ENCODE peak calls at places on chromosome 11, in ten cellular contexts. One of them, this sample, is unnamed.
A peak's percentile ranks its signal among the peaks of the same experiment; 100 is the strongest.

GRCh38 chr11:84819128-84819527 is 808.0 kb downstream of the DLG2 start:
- DNase-seq in neural progenitor cell: no peak
- DNase-seq in astrocyte: peak; percentile 4
- DNase-seq in CD8-positive, alpha-beta T cell: no peak
- DNase-seq in mesendoderm: no peak
- DNase-seq in HAP-1: no peak
- DNase-seq in lower lobe of right lung: no peak
- DNase-seq in NT2/D1: no peak
- DNase-seq in ovary: no peak
- DNase-seq in sigmoid colon: no peak
- DNase-seq in this sample: no peak

GRCh38 chr11:28704801-28705200 is 596.6 kb downstream of the METTL15 start:
- DNase-seq in astrocyte: no peak
- DNase-seq in neural progenitor cell: no peak
- DNase-seq in lower lobe of right lung: no peak
- DNase-seq in NT2/D1: no peak
- DNase-seq in sigmoid colon: no peak
- DNase-seq in mesendoderm: no peak
- DNase-seq in HAP-1: no peak
- DNase-seq in CD8-positive, alpha-beta T cell: no peak
- DNase-seq in ovary: no peak
- DNase-seq in this sample: no peak

GRCh38 chr11:34754171-34754823 is 133.4 kb downstream of the EHF start:
- DNase-seq in mesendoderm: no peak
- DNase-seq in lower lobe of right lung: no peak
- DNase-seq in astrocyte: no peak
- DNase-seq in neural progenitor cell: no peak
- DNase-seq in ovary: no peak
- DNase-seq in CD8-positive, alpha-beta T cell: no peak
- DNase-seq in sigmoid colon: no peak
- DNase-seq in HAP-1: no peak
- DNase-seq in NT2/D1: no peak
- DNase-seq in this sample: peak; percentile 49

GRCh38 chr11:65787649-65788622 is 1.1 kb downstream of the OVOL1 start:
- DNase-seq in astrocyte: no peak
- DNase-seq in HAP-1: no peak
- DNase-seq in sigmoid colon: no peak
- DNase-seq in neural progenitor cell: peak; percentile 51
- DNase-seq in CD8-positive, alpha-beta T cell: no peak
- DNase-seq in lower lobe of right lung: no peak
- DNase-seq in mesendoderm: peak; percentile 66
- DNase-seq in ovary: no peak
- DNase-seq in NT2/D1: no peak
- DNase-seq in this sample: peak; percentile 21

GRCh38 chr11:127994736-127995135 is 592.6 kb downstream of the ETS1 start:
- DNase-seq in CD8-positive, alpha-beta T cell: no peak
- DNase-seq in HAP-1: no peak
- DNase-seq in neural progenitor cell: no peak
- DNase-seq in sigmoid colon: no peak
- DNase-seq in lower lobe of right lung: no peak
- DNase-seq in astrocyte: peak; percentile 87
- DNase-seq in ovary: no peak
- DNase-seq in mesendoderm: peak; percentile 59
- DNase-seq in NT2/D1: no peak
- DNase-seq in this sample: no peak

GRCh38 chr11:100827934-100828661 is 141.0 kb downstream of the ARHGAP42 start:
- DNase-seq in astrocyte: peak; percentile 88
- DNase-seq in ovary: no peak
- DNase-seq in NT2/D1: peak; percentile 50
- DNase-seq in lower lobe of right lung: no peak
- DNase-seq in HAP-1: peak; percentile 54
- DNase-seq in CD8-positive, alpha-beta T cell: no peak
- DNase-seq in mesendoderm: peak; percentile 92
- DNase-seq in sigmoid colon: no peak
- DNase-seq in neural progenitor cell: peak; percentile 54
- DNase-seq in this sample: no peak

GRCh38 chr11:124776865-124777645 is 15.0 kb upstream of the ESAM start:
- DNase-seq in NT2/D1: no peak
- DNase-seq in sigmoid colon: no peak
- DNase-seq in neural progenitor cell: no peak
- DNase-seq in mesendoderm: no peak
- DNase-seq in astrocyte: no peak
- DNase-seq in ovary: no peak
- DNase-seq in HAP-1: no peak
- DNase-seq in CD8-positive, alpha-beta T cell: no peak
- DNase-seq in lower lobe of right lung: no peak
- DNase-seq in this sample: no peak

GRCh38 chr11:96199563-96200025 is 143.4 kb downstream of the MAML2 start:
- DNase-seq in HAP-1: peak; percentile 19
- DNase-seq in lower lobe of right lung: no peak
- DNase-seq in sigmoid colon: no peak
- DNase-seq in CD8-positive, alpha-beta T cell: peak; percentile 44
- DNase-seq in NT2/D1: no peak
- DNase-seq in ovary: no peak
- DNase-seq in neural progenitor cell: no peak
- DNase-seq in mesendoderm: no peak
- DNase-seq in astrocyte: peak; percentile 90
- DNase-seq in this sample: no peak

GRCh38 chr11:111654611-111655010 is 52.4 kb downstream of the SIK2 start:
- DNase-seq in neural progenitor cell: no peak
- DNase-seq in HAP-1: no peak
- DNase-seq in CD8-positive, alpha-beta T cell: no peak
- DNase-seq in lower lobe of right lung: no peak
- DNase-seq in astrocyte: no peak
- DNase-seq in ovary: no peak
- DNase-seq in NT2/D1: no peak
- DNase-seq in sigmoid colon: no peak
- DNase-seq in mesendoderm: no peak
- DNase-seq in this sample: no peak

GRCh38 chr11:82405392-82405791 is 328.3 kb downstream of the FAM181B start:
- DNase-seq in sigmoid colon: no peak
- DNase-seq in astrocyte: no peak
- DNase-seq in NT2/D1: no peak
- DNase-seq in HAP-1: no peak
- DNase-seq in neural progenitor cell: peak; percentile 7
- DNase-seq in CD8-positive, alpha-beta T cell: no peak
- DNase-seq in mesendoderm: peak; percentile 68
- DNase-seq in ovary: no peak
- DNase-seq in lower lobe of right lung: no peak
- DNase-seq in this sample: no peak

GRCh38 chr11:119483341-119483880 is 60.4 kb upstream of the THY1 start:
- DNase-seq in NT2/D1: no peak
- DNase-seq in mesendoderm: no peak
- DNase-seq in CD8-positive, alpha-beta T cell: no peak
- DNase-seq in lower lobe of right lung: no peak
- DNase-seq in astrocyte: no peak
- DNase-seq in sigmoid colon: no peak
- DNase-seq in ovary: no peak
- DNase-seq in neural progenitor cell: no peak
- DNase-seq in HAP-1: no peak
- DNase-seq in this sample: no peak

GRCh38 chr11:103773059-103773458 is 263.4 kb upstream of the DDI1 start:
- DNase-seq in ovary: no peak
- DNase-seq in neural progenitor cell: no peak
- DNase-seq in NT2/D1: no peak
- DNase-seq in mesendoderm: no peak
- DNase-seq in sigmoid colon: no peak
- DNase-seq in CD8-positive, alpha-beta T cell: no peak
- DNase-seq in lower lobe of right lung: no peak
- DNase-seq in astrocyte: peak; percentile 93
- DNase-seq in HAP-1: no peak
- DNase-seq in this sample: no peak

GRCh38 chr11:75325713-75326438 is 25.6 kb downstream of the ARRB1 start:
- DNase-seq in NT2/D1: no peak
- DNase-seq in sigmoid colon: peak; percentile 89
- DNase-seq in astrocyte: peak; percentile 95
- DNase-seq in ovary: peak; percentile 64
- DNase-seq in HAP-1: no peak
- DNase-seq in neural progenitor cell: no peak
- DNase-seq in CD8-positive, alpha-beta T cell: peak; percentile 34
- DNase-seq in lower lobe of right lung: peak; percentile 62
- DNase-seq in mesendoderm: peak; percentile 56
- DNase-seq in this sample: peak; percentile 97

GRCh38 chr11:392102-392777 is 1.8 kb upstream of the PKP3 start:
- DNase-seq in HAP-1: no peak
- DNase-seq in NT2/D1: no peak
- DNase-seq in lower lobe of right lung: no peak
- DNase-seq in mesendoderm: no peak
- DNase-seq in CD8-positive, alpha-beta T cell: no peak
- DNase-seq in astrocyte: no peak
- DNase-seq in ovary: no peak
- DNase-seq in neural progenitor cell: no peak
- DNase-seq in sigmoid colon: no peak
- DNase-seq in this sample: no peak

GRCh38 chr11:115724709-115725108 is 220.5 kb upstream of the CADM1 start:
- DNase-seq in neural progenitor cell: no peak
- DNase-seq in lower lobe of right lung: no peak
- DNase-seq in mesendoderm: no peak
- DNase-seq in HAP-1: no peak
- DNase-seq in NT2/D1: no peak
- DNase-seq in sigmoid colon: no peak
- DNase-seq in ovary: no peak
- DNase-seq in astrocyte: peak; percentile 72
- DNase-seq in CD8-positive, alpha-beta T cell: no peak
- DNase-seq in this sample: peak; percentile 75

GRCh38 chr11:77687088-77687487 is 49.5 kb upstream of the CLNS1A start:
- DNase-seq in sigmoid colon: no peak
- DNase-seq in CD8-positive, alpha-beta T cell: no peak
- DNase-seq in neural progenitor cell: no peak
- DNase-seq in HAP-1: no peak
- DNase-seq in lower lobe of right lung: no peak
- DNase-seq in astrocyte: no peak
- DNase-seq in ovary: no peak
- DNase-seq in mesendoderm: no peak
- DNase-seq in NT2/D1: no peak
- DNase-seq in this sample: no peak
- H3K36me3 ChIP-seq in sigmoid colon: peaks cover 93% of the 10 kb centered on the region
- H3K36me3 ChIP-seq in CD8-positive, alpha-beta T cell: peaks cover 31% of the 10 kb centered on the region
- H3K36me3 ChIP-seq in neural progenitor cell: peaks cover 8% of the 10 kb centered on the region
- H3K36me3 ChIP-seq in HAP-1: peaks cover 43% of the 10 kb centered on the region
- H3K36me3 ChIP-seq in lower lobe of right lung: peaks cover 91% of the 10 kb centered on the region
- H3K36me3 ChIP-seq in astrocyte: peaks cover 24% of the 10 kb centered on the region
- H3K36me3 ChIP-seq in ovary: no peaks in the 10 kb centered on the region
- H3K36me3 ChIP-seq in mesendoderm: no peaks in the 10 kb centered on the region
- H3K36me3 ChIP-seq in NT2/D1: peaks cover 29% of the 10 kb centered on the region
- H3K36me3 ChIP-seq in this sample: peaks cover 27% of the 10 kb centered on the region

DNA sequence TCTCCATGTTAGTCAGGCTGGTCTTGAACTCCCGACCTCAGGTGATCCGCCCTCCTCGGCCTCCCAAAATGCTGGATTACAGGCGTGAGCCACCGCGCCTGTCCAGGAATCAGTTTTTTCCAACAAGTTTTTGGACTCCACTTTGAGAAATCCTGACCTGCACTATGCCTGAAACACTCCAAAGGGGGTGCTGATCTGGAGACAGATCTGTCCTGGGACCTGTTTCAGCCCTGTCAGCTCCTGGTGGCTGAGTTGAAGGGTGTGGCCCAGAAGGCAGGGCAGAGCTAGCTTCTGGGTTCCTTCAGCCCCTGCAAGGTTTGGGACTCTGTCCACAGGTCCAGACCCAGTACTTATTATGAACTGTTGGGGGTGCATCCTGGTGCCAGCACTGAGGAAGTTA is 1.2 kb downstream of the DNAJC4 start:
- DNase-seq in mesendoderm: no peak
- DNase-seq in neural progenitor cell: no peak
- DNase-seq in ovary: no peak
- DNase-seq in NT2/D1: no peak
- DNase-seq in sigmoid colon: no peak
- DNase-seq in HAP-1: no peak
- DNase-seq in lower lobe of right lung: no peak
- DNase-seq in CD8-positive, alpha-beta T cell: peak; percentile 11
- DNase-seq in astrocyte: no peak
- DNase-seq in this sample: no peak
- H3K4me3 ChIP-seq in mesendoderm: no peak overlapping the region
- H3K4me3 ChIP-seq in neural progenitor cell: no peak overlapping the region
- H3K4me3 ChIP-seq in ovary: no peak overlapping the region
- H3K4me3 ChIP-seq in NT2/D1: no peak overlapping the region
- H3K4me3 ChIP-seq in sigmoid colon: no peak overlapping the region
- H3K4me3 ChIP-seq in HAP-1: no peak overlapping the region
- H3K4me3 ChIP-seq in lower lobe of right lung: no peak overlapping the region
- H3K4me3 ChIP-seq in CD8-positive, alpha-beta T cell: no peak overlapping the region
- H3K4me3 ChIP-seq in astrocyte: no peak overlapping the region
- H3K4me3 ChIP-seq in this sample: no peak overlapping the region

DNA sequence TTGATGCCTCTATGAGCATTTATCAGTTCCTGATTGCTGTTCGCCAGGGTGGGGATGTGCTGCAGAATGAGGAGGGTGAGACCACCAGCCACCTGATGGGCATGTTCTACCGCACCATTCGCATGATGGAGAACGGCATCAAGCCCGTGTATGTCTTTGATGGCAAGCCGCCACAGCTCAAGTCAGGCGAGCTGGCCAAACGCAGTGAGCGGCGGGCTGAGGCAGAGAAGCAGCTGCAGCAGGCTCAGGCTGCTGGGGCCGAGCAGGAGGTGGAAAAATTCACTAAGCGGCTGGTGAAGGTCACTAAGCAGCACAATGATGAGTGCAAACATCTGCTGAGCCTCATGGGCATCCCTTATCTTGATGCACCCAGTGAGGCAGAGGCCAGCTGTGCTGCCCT is 2.7 kb downstream of the FEN1 start:
- DNase-seq in ovary: no peak
- DNase-seq in mesendoderm: no peak
- DNase-seq in lower lobe of right lung: no peak
- DNase-seq in CD8-positive, alpha-beta T cell: no peak
- DNase-seq in neural progenitor cell: no peak
- DNase-seq in astrocyte: no peak
- DNase-seq in sigmoid colon: no peak
- DNase-seq in HAP-1: no peak
- DNase-seq in NT2/D1: no peak
- DNase-seq in this sample: no peak
- H3K36me3 ChIP-seq in ovary: no peaks in the 10 kb centered on the region
- H3K36me3 ChIP-seq in mesendoderm: peaks cover 5% of the 10 kb centered on the region
- H3K36me3 ChIP-seq in lower lobe of right lung: peaks cover 14% of the 10 kb centered on the region
- H3K36me3 ChIP-seq in CD8-positive, alpha-beta T cell: no peaks in the 10 kb centered on the region
- H3K36me3 ChIP-seq in neural progenitor cell: no peaks in the 10 kb centered on the region
- H3K36me3 ChIP-seq in astrocyte: peaks cover 10% of the 10 kb centered on the region
- H3K36me3 ChIP-seq in sigmoid colon: peaks cover 8% of the 10 kb centered on the region
- H3K36me3 ChIP-seq in HAP-1: peaks cover 51% of the 10 kb centered on the region
- H3K36me3 ChIP-seq in NT2/D1: peaks cover 67% of the 10 kb centered on the region
- H3K36me3 ChIP-seq in this sample: peaks cover 61% of the 10 kb centered on the region

DNA sequence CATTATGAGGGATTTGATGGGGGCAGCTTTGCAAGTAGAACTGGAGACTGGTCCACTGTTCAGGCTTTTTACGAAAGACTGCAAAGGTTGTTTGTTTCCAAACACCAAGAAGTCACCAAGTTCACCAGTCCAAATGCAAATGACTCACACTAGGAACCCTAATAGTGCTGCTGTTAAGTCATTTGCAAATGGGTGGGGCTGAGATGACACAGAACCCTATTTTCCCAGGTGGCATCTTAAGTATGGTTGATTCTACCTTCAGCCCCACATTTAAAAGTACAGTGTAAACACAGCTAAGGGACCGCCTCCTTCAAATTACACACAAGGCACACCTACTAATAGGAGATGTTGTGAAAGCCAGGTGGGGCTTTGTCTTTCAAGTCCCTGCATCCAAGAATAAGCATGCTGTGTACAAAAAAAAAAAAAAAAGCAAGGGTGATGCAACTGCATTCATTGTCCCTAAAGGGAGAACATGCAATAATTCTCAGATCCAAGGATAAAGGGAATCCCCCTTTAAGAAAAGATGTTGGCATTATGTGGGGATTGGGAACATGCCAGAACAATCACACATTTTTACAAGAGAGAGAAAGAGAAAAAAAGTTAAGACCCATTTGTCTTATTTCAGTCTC is 27.3 kb downstream of the BDNF start:
- DNase-seq in mesendoderm: no peak
- DNase-seq in ovary: no peak
- DNase-seq in neural progenitor cell: no peak
- DNase-seq in CD8-positive, alpha-beta T cell: no peak
- DNase-seq in lower lobe of right lung: no peak
- DNase-seq in HAP-1: no peak
- DNase-seq in astrocyte: no peak
- DNase-seq in sigmoid colon: no peak
- DNase-seq in NT2/D1: no peak
- DNase-seq in this sample: no peak
- H3K4me3 ChIP-seq in mesendoderm: no peak overlapping the region
- H3K4me3 ChIP-seq in ovary: no peak overlapping the region
- H3K4me3 ChIP-seq in neural progenitor cell: no peak overlapping the region
- H3K4me3 ChIP-seq in CD8-positive, alpha-beta T cell: no peak overlapping the region
- H3K4me3 ChIP-seq in lower lobe of right lung: no peak overlapping the region
- H3K4me3 ChIP-seq in HAP-1: no peak overlapping the region
- H3K4me3 ChIP-seq in astrocyte: no peak overlapping the region
- H3K4me3 ChIP-seq in sigmoid colon: no peak overlapping the region
- H3K4me3 ChIP-seq in NT2/D1: no peak overlapping the region
- H3K4me3 ChIP-seq in this sample: no peak overlapping the region